ENCODE peak calls at places on chromosomes 5 and 9, in six cellular contexts. One of them, this sample, is unnamed.

GRCh38 chr5:88281322-88281721 is 12.7 kb upstream of the TMEM161B start:
- DNase-seq in H9: no peak
- DNase-seq in IMR-90: no peak
- DNase-seq in mesendoderm: no peak
- DNase-seq in trophoblast cell: no peak
- DNase-seq in H1: no peak
- DNase-seq in this sample: no peak

GRCh38 chr9:81372628-81373191 is 316.6 kb downstream of the TLE1 start:
- DNase-seq in IMR-90: no peak
- DNase-seq in mesendoderm: no peak
- DNase-seq in trophoblast cell: no peak
- DNase-seq in H1: no peak
- DNase-seq in H9: no peak
- DNase-seq in this sample: no peak

GRCh38 chr9:23826120-23826629 is at the start of gene ELAVL2:
- DNase-seq in trophoblast cell: no peak
- DNase-seq in H1: peak; percentile 95
- DNase-seq in H9: peak; percentile 99
- DNase-seq in IMR-90: peak; percentile 81
- DNase-seq in mesendoderm: peak; percentile 100
- DNase-seq in this sample: peak; percentile 98

GRCh38 chr9:105114318-105114717 is 130.1 kb upstream of the SLC44A1 start:
- DNase-seq in trophoblast cell: no peak
- DNase-seq in mesendoderm: no peak
- DNase-seq in H9: no peak
- DNase-seq in IMR-90: no peak
- DNase-seq in H1: no peak
- DNase-seq in this sample: no peak

GRCh38 chr9:137429546-137429890 is 6.3 kb downstream of the NOXA1 start:
- DNase-seq in IMR-90: no peak
- DNase-seq in mesendoderm: no peak
- DNase-seq in H9: no peak
- DNase-seq in trophoblast cell: no peak
- DNase-seq in H1: no peak
- DNase-seq in this sample: no peak

GRCh38 chr5:81971086-81971693 is 633 bp upstream of the ATG10 start:
- DNase-seq in H1: no peak
- DNase-seq in mesendoderm: no peak
- DNase-seq in trophoblast cell: no peak
- DNase-seq in IMR-90: peak; percentile 21
- DNase-seq in H9: no peak
- DNase-seq in this sample: no peak

GRCh38 chr5:150487199-150488061 is 20.5 kb upstream of the NDST1 start:
- DNase-seq in mesendoderm: no peak
- DNase-seq in IMR-90: peak; percentile 34
- DNase-seq in trophoblast cell: no peak
- DNase-seq in H9: no peak
- DNase-seq in H1: no peak
- DNase-seq in this sample: no peak

GRCh38 chr9:14318934-14319513 is 5.1 kb upstream of the NFIB start:
- DNase-seq in mesendoderm: no peak
- DNase-seq in IMR-90: no peak
- DNase-seq in trophoblast cell: no peak
- DNase-seq in H9: no peak
- DNase-seq in H1: no peak
- DNase-seq in this sample: no peak

GRCh38 chr9:6895754-6896153 is 138.0 kb downstream of the KDM4C start:
- DNase-seq in H9: no peak
- DNase-seq in mesendoderm: no peak
- DNase-seq in trophoblast cell: no peak
- DNase-seq in H1: no peak
- DNase-seq in IMR-90: no peak
- DNase-seq in this sample: no peak

GRCh38 chr9:94813379-94813778 is 86.9 kb downstream of the AOPEP start:
- DNase-seq in trophoblast cell: no peak
- DNase-seq in IMR-90: no peak
- DNase-seq in H9: no peak
- DNase-seq in mesendoderm: no peak
- DNase-seq in H1: no peak
- DNase-seq in this sample: no peak

GRCh38 chr5:102856374-102856748 is 101.3 kb downstream of the PAM start:
- DNase-seq in mesendoderm: no peak
- DNase-seq in IMR-90: peak; percentile 69
- DNase-seq in trophoblast cell: no peak
- DNase-seq in H9: no peak
- DNase-seq in H1: no peak
- DNase-seq in this sample: no peak

GRCh38 chr9:113573303-113573958 is 109.9 kb downstream of the RGS3 start:
- DNase-seq in mesendoderm: peak; percentile 49
- DNase-seq in H9: no peak
- DNase-seq in H1: no peak
- DNase-seq in trophoblast cell: no peak
- DNase-seq in IMR-90: no peak
- DNase-seq in this sample: no peak

GRCh38 chr9:81052846-81053245 is 636.5 kb downstream of the TLE1 start:
- DNase-seq in H9: no peak
- DNase-seq in trophoblast cell: no peak
- DNase-seq in mesendoderm: no peak
- DNase-seq in H1: no peak
- DNase-seq in IMR-90: peak; percentile 71
- DNase-seq in this sample: no peak

GRCh38 chr9:120310035-120310434 is 269.9 kb downstream of the CDK5RAP2 start:
- DNase-seq in H1: no peak
- DNase-seq in mesendoderm: no peak
- DNase-seq in IMR-90: no peak
- DNase-seq in trophoblast cell: no peak
- DNase-seq in H9: peak; percentile 2
- DNase-seq in this sample: no peak

GRCh38 chr5:93874080-93874479 is 132.7 kb upstream of the POU5F2 start:
- DNase-seq in trophoblast cell: no peak
- DNase-seq in H9: no peak
- DNase-seq in IMR-90: peak; percentile 37
- DNase-seq in H1: no peak
- DNase-seq in mesendoderm: peak; percentile 32
- DNase-seq in this sample: no peak

GRCh38 chr9:114070188-114071103 is 7.7 kb downstream of the AMBP start:
- DNase-seq in mesendoderm: no peak
- DNase-seq in trophoblast cell: no peak
- DNase-seq in H1: no peak
- DNase-seq in H9: no peak
- DNase-seq in IMR-90: no peak
- DNase-seq in this sample: no peak

GRCh38 chr5:150523472-150524350 is 15.8 kb downstream of the NDST1 start:
- DNase-seq in IMR-90: peak; percentile 81
- DNase-seq in H1: no peak
- DNase-seq in H9: peak; percentile 66
- DNase-seq in trophoblast cell: peak; percentile 25
- DNase-seq in mesendoderm: peak; percentile 85
- DNase-seq in this sample: no peak

GRCh38 chr9:16559418-16560188 is 310.9 kb downstream of the BNC2 start:
- DNase-seq in H9: no peak
- DNase-seq in trophoblast cell: no peak
- DNase-seq in H1: no peak
- DNase-seq in mesendoderm: peak; percentile 52
- DNase-seq in IMR-90: no peak
- DNase-seq in this sample: no peak

GRCh38 chr9:34654317-34655083 is 2.5 kb downstream of the IL11RA start:
- DNase-seq in mesendoderm: no peak
- DNase-seq in H9: no peak
- DNase-seq in H1: no peak
- DNase-seq in IMR-90: peak; percentile 57
- DNase-seq in trophoblast cell: no peak
- DNase-seq in this sample: no peak

GRCh38 chr5:154829589-154830218 is 20.7 kb downstream of the FAXDC2 start:
- DNase-seq in IMR-90: peak; percentile 60
- DNase-seq in mesendoderm: no peak
- DNase-seq in H1: no peak
- DNase-seq in trophoblast cell: no peak
- DNase-seq in H9: no peak
- DNase-seq in this sample: no peak

GRCh38 chr5:178547753-178548415 is 42.3 kb downstream of the COL23A1 start:
- DNase-seq in H1: no peak
- DNase-seq in trophoblast cell: no peak
- DNase-seq in IMR-90: no peak
- DNase-seq in H9: no peak
- DNase-seq in mesendoderm: no peak
- DNase-seq in this sample: no peak

GRCh38 chr5:155087036-155087435 is 73.5 kb downstream of the KIF4B start:
- DNase-seq in mesendoderm: peak; percentile 78
- DNase-seq in H1: no peak
- DNase-seq in trophoblast cell: peak; percentile 96
- DNase-seq in IMR-90: peak; percentile 42
- DNase-seq in H9: no peak
- DNase-seq in this sample: no peak

GRCh38 chr9:132851421-132851792 is 26.7 kb downstream of the AK8 start:
- DNase-seq in trophoblast cell: no peak
- DNase-seq in mesendoderm: no peak
- DNase-seq in H1: no peak
- DNase-seq in H9: no peak
- DNase-seq in IMR-90: no peak
- DNase-seq in this sample: no peak

GRCh38 chr5:93076566-93076965 is 504.5 kb downstream of the NR2F1-AS1 start:
- DNase-seq in IMR-90: no peak
- DNase-seq in H1: no peak
- DNase-seq in H9: no peak
- DNase-seq in trophoblast cell: no peak
- DNase-seq in mesendoderm: no peak
- DNase-seq in this sample: no peak

GRCh38 chr9:84668204-84669007 is 1.1 kb upstream of the NTRK2 start:
- DNase-seq in mesendoderm: peak; percentile 87
- DNase-seq in H9: peak; percentile 87
- DNase-seq in H1: peak; percentile 44
- DNase-seq in IMR-90: peak; percentile 19
- DNase-seq in trophoblast cell: peak; percentile 71
- DNase-seq in this sample: peak; percentile 82

GRCh38 chr9:136047076-136047774 is 47.9 kb downstream of the NACC2 start:
- DNase-seq in H1: no peak
- DNase-seq in trophoblast cell: no peak
- DNase-seq in H9: no peak
- DNase-seq in IMR-90: no peak
- DNase-seq in mesendoderm: no peak
- DNase-seq in this sample: no peak
- H3K9ac ChIP-seq in H1: no peak overlapping the region
- H3K9ac ChIP-seq in trophoblast cell: no peak overlapping the region
- H3K9ac ChIP-seq in H9: no peak overlapping the region
- H3K9ac ChIP-seq in IMR-90: no peak overlapping the region
- H3K9ac ChIP-seq in mesendoderm: no peak overlapping the region
- H3K9ac ChIP-seq in this sample: peak overlapping the region; percentile 81

GRCh38 chr5:78647838-78648358 is 674 bp downstream of the LHFPL2 start:
- DNase-seq in IMR-90: peak; percentile 54
- DNase-seq in H1: no peak
- DNase-seq in mesendoderm: peak; percentile 65
- DNase-seq in trophoblast cell: peak; percentile 57
- DNase-seq in H9: peak; percentile 47
- DNase-seq in this sample: no peak

GRCh38 chr5:78650562-78650930 is 2.0 kb upstream of the LHFPL2 start:
- DNase-seq in trophoblast cell: no peak
- DNase-seq in H9: no peak
- DNase-seq in IMR-90: no peak
- DNase-seq in mesendoderm: no peak
- DNase-seq in H1: no peak
- DNase-seq in this sample: no peak

GRCh38 chr5:78648359-78649219 is at the start of gene LHFPL2:
- DNase-seq in H1: no peak
- DNase-seq in H9: peak; percentile 69
- DNase-seq in IMR-90: peak; percentile 68
- DNase-seq in mesendoderm: peak; percentile 91
- DNase-seq in trophoblast cell: peak; percentile 62
- DNase-seq in this sample: peak; percentile 84

GRCh38 chr5:78649816-78650561 is 1.4 kb upstream of the LHFPL2 start:
- DNase-seq in H9: peak; percentile 72
- DNase-seq in H1: no peak
- DNase-seq in mesendoderm: peak; percentile 71
- DNase-seq in IMR-90: peak; percentile 84
- DNase-seq in trophoblast cell: no peak
- DNase-seq in this sample: no peak

DNA sequence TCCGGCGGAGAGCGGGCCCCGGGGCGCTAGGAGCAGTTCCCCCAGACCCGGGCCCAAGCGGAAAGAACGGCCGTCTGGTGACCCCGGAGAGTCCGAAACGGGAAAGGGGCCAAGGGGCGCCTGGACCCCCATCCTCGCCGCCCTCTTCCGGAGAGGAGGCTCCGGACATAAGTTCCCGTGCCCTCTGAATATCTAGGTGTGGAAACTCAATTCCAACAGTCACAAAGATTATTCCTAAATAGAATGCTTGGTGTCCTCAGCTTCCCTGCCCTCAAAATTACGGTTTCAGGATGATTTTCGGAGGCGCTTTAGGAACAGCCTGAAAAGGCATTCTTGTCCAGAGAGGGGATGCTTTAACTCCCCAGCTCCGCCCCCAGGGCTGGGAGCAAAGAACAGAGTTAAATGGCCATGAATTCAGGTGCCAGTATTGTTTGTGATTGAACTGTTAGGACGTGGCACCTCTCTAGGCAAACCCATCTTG is 688 bp upstream of the LHFPL2 start:
- DNase-seq in H1: no peak
- DNase-seq in trophoblast cell: no peak
- DNase-seq in mesendoderm: peak; percentile 64
- DNase-seq in IMR-90: no peak
- DNase-seq in H9: no peak
- DNase-seq in this sample: no peak
- H4K8ac ChIP-seq in H1: no peak overlapping the region
- H4K8ac ChIP-seq in trophoblast cell: peak overlapping the region; percentile 40
- H4K8ac ChIP-seq in mesendoderm: peak overlapping the region; percentile 95
- H4K8ac ChIP-seq in IMR-90: no peak overlapping the region
- H4K8ac ChIP-seq in H9: no peak overlapping the region
- H4K8ac ChIP-seq in this sample: peak overlapping the region; percentile 44

GRCh38 chr5:124453221-124454032 is 293.0 kb downstream of the ZNF608 start:
- DNase-seq in IMR-90: peak; percentile 89
- DNase-seq in H9: no peak
- DNase-seq in trophoblast cell: no peak
- DNase-seq in H1: no peak
- DNase-seq in mesendoderm: no peak
- DNase-seq in this sample: no peak
- H3K9ac ChIP-seq in IMR-90: no peak overlapping the region
- H3K9ac ChIP-seq in H9: no peak overlapping the region
- H3K9ac ChIP-seq in trophoblast cell: no peak overlapping the region
- H3K9ac ChIP-seq in H1: no peak overlapping the region
- H3K9ac ChIP-seq in mesendoderm: no peak overlapping the region
- H3K9ac ChIP-seq in this sample: no peak overlapping the region

GRCh38 chr5:179698935-179699639 is at the start of gene CANX:
- DNase-seq in H9: no peak
- DNase-seq in IMR-90: no peak
- DNase-seq in H1: no peak
- DNase-seq in trophoblast cell: peak; percentile 14
- DNase-seq in mesendoderm: no peak
- DNase-seq in this sample: no peak

GRCh38 chr5:179697108-179697507 is 1.7 kb upstream of the CANX start:
- DNase-seq in mesendoderm: no peak
- DNase-seq in IMR-90: no peak
- DNase-seq in H9: no peak
- DNase-seq in trophoblast cell: no peak
- DNase-seq in H1: no peak
- DNase-seq in this sample: no peak

GRCh38 chr5:179697993-179698934 is 503 bp upstream of the CANX start:
- DNase-seq in IMR-90: peak; percentile 99
- DNase-seq in mesendoderm: peak; percentile 100
- DNase-seq in trophoblast cell: peak; percentile 99
- DNase-seq in H1: peak; percentile 96
- DNase-seq in H9: peak; percentile 100
- DNase-seq in this sample: peak; percentile 99

GRCh38 chr5:179700401-179700918 is 1.7 kb downstream of the CANX start:
- DNase-seq in IMR-90: peak; percentile 14
- DNase-seq in H1: no peak
- DNase-seq in H9: no peak
- DNase-seq in trophoblast cell: no peak
- DNase-seq in mesendoderm: peak; percentile 31
- DNase-seq in this sample: no peak

GRCh38 chr5:179699640-179700298 is 1.0 kb downstream of the CANX start:
- DNase-seq in trophoblast cell: peak; percentile 13
- DNase-seq in H9: no peak
- DNase-seq in IMR-90: peak; percentile 36
- DNase-seq in H1: no peak
- DNase-seq in mesendoderm: peak; percentile 27
- DNase-seq in this sample: no peak
- H4K8ac ChIP-seq in trophoblast cell: peak overlapping the region; percentile 3
- H4K8ac ChIP-seq in H9: no peak overlapping the region
- H4K8ac ChIP-seq in IMR-90: peak overlapping the region; percentile 20
- H4K8ac ChIP-seq in H1: no peak overlapping the region
- H4K8ac ChIP-seq in mesendoderm: no peak overlapping the region
- H4K8ac ChIP-seq in this sample: no peak overlapping the region

This sample was measured in neuronal stem cell.